ENCODE peak calls at places on chromosomes 16 and 17, in six cellular contexts. Z is neural progenitor cell; T is heart left ventricle; M is CD8-positive, alpha-beta T cell; A is thoracic aorta; R is effector memory CD4-positive, alpha-beta T cell. O is an unnamed sample.

GRCh38 chr17:62093188-62094155 is 28.4 kb upstream of the MED13 start:
- DNase-seq in Z (no peak), T (no peak), M (no peak), A (no peak), R (no peak), O (peak; percentile 85)

GRCh38 chr16:53541326-53541725 is 38.3 kb upstream of the AKTIP start:
- DNase-seq in Z (no peak), T (no peak), M (no peak), A (no peak), R (no peak), O (no peak)

GRCh38 chr16:87461466-87461975 is 31.3 kb downstream of the ZCCHC14 start:
- DNase-seq in Z (peak; percentile 89), T (no peak), M (peak; percentile 28), A (peak; percentile 23), R (no peak), O (peak; percentile 99)

GRCh38 chr16:58087209-58087913 is 41.8 kb downstream of the CFAP20 start:
- DNase-seq in Z (no peak), T (no peak), M (no peak), A (no peak), R (no peak), O (no peak)

GRCh38 chr17:71402661-71403141 is 718.1 kb upstream of the SOX9 start:
- DNase-seq in Z (no peak), T (no peak), M (no peak), A (no peak), R (no peak), O (peak; percentile 17)

GRCh38 chr17:3818786-3819185 is 17.8 kb upstream of the ITGAE start:
- DNase-seq in Z (no peak), T (no peak), M (no peak), A (no peak), R (no peak), O (no peak)

GRCh38 chr16:64711026-64711425 is 410.8 kb downstream of the CDH11 start:
- DNase-seq in Z (no peak), T (no peak), M (no peak), A (no peak), R (no peak), O (no peak)

GRCh38 chr17:70906808-70907207 is 737.5 kb downstream of the KCNJ2 start:
- DNase-seq in Z (peak; percentile 64), T (no peak), M (no peak), A (no peak), R (no peak), O (no peak)

GRCh38 chr16:2520784-2521577 is 810 bp downstream of the AMDHD2 start:
- DNase-seq in Z (peak; percentile 53), T (peak; percentile 69), M (peak; percentile 92), A (no peak), R (peak; percentile 75), O (peak; percentile 31)

GRCh38 chr16:81926036-81926435 is 85.2 kb downstream of the SDR42E1 start:
- DNase-seq in Z (no peak), T (no peak), M (no peak), A (no peak), R (no peak), O (no peak)

GRCh38 chr16:5176505-5176904 is 78.9 kb upstream of the EEF2KMT start:
- DNase-seq in Z (peak; percentile 57), T (no peak), M (no peak), A (no peak), R (no peak), O (no peak)

GRCh38 chr17:37661372-37662014 is 18.2 kb upstream of the DDX52 start:
- DNase-seq in Z (no peak), T (no peak), M (no peak), A (no peak), R (no peak), O (peak; percentile 90)

GRCh38 chr16:88810868-88811599 is 694 bp downstream of the APRT start:
- DNase-seq in Z (peak; percentile 77), T (peak; percentile 89), M (peak; percentile 71), A (peak; percentile 25), R (peak; percentile 52), O (peak; percentile 79)

GRCh38 chr17:72244494-72244893 is 123.7 kb downstream of the SOX9 start:
- DNase-seq in Z (no peak), T (no peak), M (no peak), A (no peak), R (no peak), O (no peak)

GRCh38 chr17:7167832-7168231 is 11.3 kb downstream of the ASGR1 start:
- DNase-seq in Z (no peak), T (no peak), M (no peak), A (no peak), R (no peak), O (no peak)

GRCh38 chr17:17096438-17097178 is 54.4 kb downstream of the MPRIP start:
- DNase-seq in Z (no peak), T (peak; percentile 61), M (no peak), A (no peak), R (no peak), O (peak; percentile 72)

GRCh38 chr16:35559911-35560636 is 2100.7 kb downstream of the TP53TG3F start:
- DNase-seq in Z (no peak), T (no peak), M (no peak), A (no peak), R (no peak), O (no peak)

GRCh38 chr17:65848751-65849150 is 287.3 kb upstream of the AXIN2 start:
- DNase-seq in Z (no peak), T (no peak), M (no peak), A (no peak), R (no peak), O (no peak)

GRCh38 chr17:7922499-7923289 is 6.6 kb upstream of the RNF227 start:
- DNase-seq in Z (peak; percentile 90), T (peak; percentile 91), M (peak; percentile 87), A (peak; percentile 52), R (peak; percentile 74), O (peak; percentile 78)

GRCh38 chr16:9934723-9935508 is 247.3 kb downstream of the GRIN2A start:
- DNase-seq in Z (no peak), T (peak; percentile 60), M (no peak), A (peak; percentile 7), R (no peak), O (no peak)

GRCh38 chr17:3547628-3548027 is 10.0 kb downstream of the TRPV3 start:
- DNase-seq in Z (no peak), T (no peak), M (no peak), A (no peak), R (no peak), O (peak; percentile 23)

GRCh38 chr17:59366773-59367656 is 35.6 kb downstream of the YPEL2 start:
- DNase-seq in Z (no peak), T (no peak), M (no peak), A (no peak), R (no peak), O (peak; percentile 95)

GRCh38 chr16:50679676-50680555 is 1.2 kb downstream of the SNX20 start:
- DNase-seq in Z (no peak), T (no peak), M (no peak), A (no peak), R (no peak), O (no peak)

GRCh38 chr17:58530655-58531054 is 16.2 kb upstream of the MTMR4 start:
- DNase-seq in Z (peak; percentile 21), T (no peak), M (no peak), A (no peak), R (no peak), O (no peak)

GRCh38 chr17:49343273-49343672 is 18.8 kb downstream of the ZNF652 start:
- DNase-seq in Z (no peak), T (no peak), M (no peak), A (no peak), R (no peak), O (no peak)

GRCh38 chr17:64016248-64016784 is 4.1 kb downstream of the ICAM2 start:
- DNase-seq in Z (no peak), T (no peak), M (no peak), A (no peak), R (no peak), O (no peak)
- H3K27ac ChIP-seq in Z (no peak overlapping the region), T (peak overlapping the region; percentile 86), M (peak overlapping the region; percentile 32), A (no peak overlapping the region), R (peak overlapping the region; percentile 92), O (peak overlapping the region; percentile 78)

DNA sequence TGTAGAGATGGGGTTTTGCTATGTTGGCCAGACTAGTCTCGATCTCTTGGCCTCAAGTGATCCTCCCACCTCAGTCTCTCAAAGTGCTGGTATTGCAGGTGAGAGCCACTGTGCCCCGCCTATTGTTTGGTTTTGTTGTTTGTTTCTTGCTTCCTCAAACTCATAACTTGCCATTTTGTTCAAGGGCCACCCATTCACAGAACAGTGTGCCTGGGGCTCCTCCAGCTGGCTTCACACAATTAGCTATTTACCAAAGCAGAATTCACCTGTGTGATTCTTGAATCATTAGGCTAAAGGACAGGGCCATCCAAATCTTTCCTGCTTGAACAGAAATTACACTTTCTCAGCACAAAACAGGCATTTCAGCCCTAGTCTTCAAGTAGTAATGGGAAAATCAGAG is 7.2 kb downstream of the ABHD15 start:
- DNase-seq in Z (no peak), T (no peak), M (no peak), A (no peak), R (no peak), O (no peak)
- H3K4me1 ChIP-seq in Z (no peaks in the 10 kb centered on the region), T (no peaks in the 10 kb centered on the region), M (peaks cover 5% of the 10 kb centered on the region), A (no peaks in the 10 kb centered on the region), R (peaks cover 9% of the 10 kb centered on the region), O (peaks cover 2% of the 10 kb centered on the region)

GRCh38 chr16:12463961-12464360 is 339.7 kb downstream of the CPPED1 start:
- DNase-seq in Z (no peak), T (no peak), M (no peak), A (no peak), R (no peak), O (no peak)

GRCh38 chr16:12470311-12471229 is 333.1 kb downstream of the CPPED1 start:
- DNase-seq in Z (no peak), T (peak; percentile 71), M (no peak), A (peak; percentile 18), R (no peak), O (peak; percentile 36)

GRCh38 chr16:12468552-12468951 is 335.1 kb downstream of the CPPED1 start:
- DNase-seq in Z (peak; percentile 54), T (no peak), M (no peak), A (no peak), R (no peak), O (no peak)

GRCh38 chr16:12471383-12471782 is 332.3 kb downstream of the CPPED1 start:
- DNase-seq in Z (no peak), T (no peak), M (no peak), A (no peak), R (no peak), O (no peak)

GRCh38 chr16:12467418-12468210 is 336.1 kb downstream of the CPPED1 start:
- DNase-seq in Z (no peak), T (no peak), M (no peak), A (no peak), R (no peak), O (no peak)
- H3K4me3 ChIP-seq in Z (no peak overlapping the region), T (no peak overlapping the region), M (no peak overlapping the region), A (no peak overlapping the region), R (no peak overlapping the region), O (no peak overlapping the region)

GRCh38 chr17:1091190-1091534 is 88.6 kb downstream of the ABR start:
- DNase-seq in Z (no peak), T (no peak), M (no peak), A (no peak), R (no peak), O (no peak)

GRCh38 chr17:1089915-1090314 is 89.9 kb downstream of the ABR start:
- DNase-seq in Z (no peak), T (no peak), M (no peak), A (no peak), R (no peak), O (no peak)

GRCh38 chr17:1094591-1094990 is 85.2 kb downstream of the ABR start:
- DNase-seq in Z (no peak), T (no peak), M (no peak), A (no peak), R (no peak), O (no peak)

GRCh38 chr17:1090454-1091189 is 89.2 kb downstream of the ABR start:
- DNase-seq in Z (no peak), T (no peak), M (no peak), A (no peak), R (no peak), O (no peak)

GRCh38 chr17:1091885-1092284 is 87.9 kb downstream of the ABR start:
- DNase-seq in Z (no peak), T (no peak), M (no peak), A (no peak), R (no peak), O (no peak)
- H3K27ac ChIP-seq in Z (no peak overlapping the region), T (no peak overlapping the region), M (no peak overlapping the region), A (no peak overlapping the region), R (no peak overlapping the region), O (no peak overlapping the region)

O was measured in small intestine.